ENCODE peak calls at places on chromosomes 6 and 20, in eight cellular contexts. Z is fibroblast of lung, R is uterus, M is cardiac muscle cell, A is HepG2, T is lower lobe of right lung, C is HCT116, E is lung. I is an unnamed sample.

GRCh38 chr6:142874676-142875075 is 70.3 kb downstream of the HIVEP2 start:
- DNase-seq in Z (no peak), R (no peak), M (no peak), A (peak; percentile 55), T (no peak), C (no peak), E (no peak), I (no peak)

GRCh38 chr6:163793584-163793983 is 379.1 kb downstream of the QKI start:
- DNase-seq in Z (peak; percentile 94), R (no peak), M (no peak), A (peak; percentile 10), T (no peak), C (peak; percentile 0), E (no peak), I (no peak)

GRCh38 chr20:58228484-58229197 is at the start of gene ANKRD60:
- DNase-seq in Z (peak; percentile 78), R (no peak), M (peak; percentile 61), A (no peak), T (no peak), C (no peak), E (no peak), I (no peak)

GRCh38 chr20:47502801-47503239 is 1.1 kb downstream of the NCOA3 start:
- DNase-seq in Z (peak; percentile 47), R (no peak), M (peak; percentile 36), A (peak; percentile 52), T (no peak), C (no peak), E (no peak), I (peak; percentile 5)

GRCh38 chr6:84137051-84137375 is 90.4 kb downstream of the CEP162 start:
- DNase-seq in Z (peak; percentile 43), R (no peak), M (no peak), A (no peak), T (no peak), C (peak; percentile 43), E (no peak), I (no peak)

GRCh38 chr6:148884461-148884860 is 137.6 kb downstream of the UST start:
- DNase-seq in Z (no peak), R (no peak), M (no peak), A (no peak), T (no peak), C (no peak), E (no peak), I (peak; percentile 79)

GRCh38 chr20:59737816-59738215 is 133.5 kb downstream of the PHACTR3 start:
- DNase-seq in Z (no peak), R (no peak), M (no peak), A (no peak), T (no peak), C (no peak), E (no peak), I (no peak)

GRCh38 chr20:57038608-57039440 is 227.6 kb downstream of the BMP7 start:
- DNase-seq in Z (no peak), R (no peak), M (no peak), A (no peak), T (no peak), C (no peak), E (no peak), I (no peak)

GRCh38 chr6:112037783-112038216 is 16.1 kb upstream of the CCN6 start:
- DNase-seq in Z (peak; percentile 98), R (peak; percentile 89), M (no peak), A (no peak), T (no peak), C (no peak), E (no peak), I (peak; percentile 23)

GRCh38 chr6:166910601-166911000 is 45.7 kb downstream of the RNASET2 start:
- DNase-seq in Z (peak; percentile 64), R (no peak), M (no peak), A (no peak), T (no peak), C (no peak), E (no peak), I (no peak)

GRCh38 chr6:68087399-68088133 is 547.5 kb upstream of the ADGRB3 start:
- DNase-seq in Z (no peak), R (no peak), M (no peak), A (no peak), T (no peak), C (no peak), E (no peak), I (no peak)

GRCh38 chr20:31868853-31869672 is 1.3 kb downstream of the DUSP15 start:
- DNase-seq in Z (no peak), R (no peak), M (no peak), A (no peak), T (no peak), C (no peak), E (no peak), I (no peak)

GRCh38 chr20:20079102-20079784 is 26.9 kb downstream of the CFAP61 start:
- DNase-seq in Z (no peak), R (no peak), M (no peak), A (peak; percentile 16), T (no peak), C (no peak), E (no peak), I (no peak)

GRCh38 chr6:23349521-23350147 is 776.4 kb upstream of the NRSN1 start:
- DNase-seq in Z (peak; percentile 86), R (no peak), M (no peak), A (no peak), T (no peak), C (peak; percentile 12), E (no peak), I (no peak)

DNA sequence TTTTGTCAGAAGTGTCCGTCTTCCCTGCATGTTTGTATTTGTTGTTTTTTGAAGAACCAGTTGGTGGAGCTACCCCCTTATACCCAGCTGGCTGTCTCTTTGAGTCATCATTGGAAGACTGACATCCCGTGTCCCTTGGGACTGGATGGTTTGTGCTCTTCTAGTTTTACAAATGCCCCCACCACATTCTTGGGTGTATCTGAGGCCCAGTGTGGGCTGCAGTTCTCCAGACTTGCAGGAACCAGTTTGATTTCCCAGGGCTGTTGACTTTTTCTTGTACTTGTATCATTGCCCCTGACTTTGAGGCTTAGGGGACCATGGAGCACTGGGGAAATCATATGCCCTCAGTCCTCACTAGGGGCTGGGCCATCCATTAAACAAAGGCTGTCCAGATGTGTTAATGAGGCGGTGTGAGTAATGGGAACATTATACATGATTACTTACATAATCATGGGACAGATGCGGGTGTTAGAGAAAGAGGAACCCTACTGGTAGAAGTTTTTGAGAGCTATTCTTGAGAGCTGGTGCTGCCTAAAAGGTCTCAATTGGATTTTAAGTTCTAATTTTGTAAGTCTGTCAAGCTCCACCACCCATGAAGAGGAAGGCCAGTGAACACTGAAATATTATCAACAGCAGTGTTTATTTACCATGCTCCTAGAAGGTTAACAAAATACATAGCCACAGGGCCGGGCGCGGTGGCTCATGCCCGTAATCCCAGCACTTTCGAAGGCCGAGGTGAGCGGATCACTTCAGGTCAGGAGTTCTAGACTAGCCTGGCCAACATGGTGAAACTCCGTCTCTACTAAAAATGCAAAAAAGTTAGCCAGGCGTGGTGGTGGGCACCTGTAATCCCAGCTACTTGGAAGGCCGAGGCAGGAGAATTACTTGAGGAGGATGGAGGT is 8.5 kb downstream of the JARID2 start:
- DNase-seq in Z (no peak), R (no peak), M (no peak), A (peak; percentile 48), T (no peak), C (no peak), E (no peak), I (peak; percentile 65)
- TF ChIP-seq CTCF in Z (no peak), R (no peak), M (no peak), A (peak; percentile 66), T (no peak), C (no peak), E (no peak), I (no peak)

GRCh38 chr6:81026041-81026553 is 726.4 kb downstream of the TENT5A start:
- DNase-seq in Z (no peak), R (no peak), M (no peak), A (no peak), T (no peak), C (no peak), E (no peak), I (no peak)
- H3K9me3 ChIP-seq in Z (no peaks in the 10 kb centered on the region), R (no peaks in the 10 kb centered on the region), M (no peaks in the 10 kb centered on the region), A (peaks cover 65% of the 10 kb centered on the region), T (no peaks in the 10 kb centered on the region), C (peaks cover 15% of the 10 kb centered on the region), E (peaks cover 4% of the 10 kb centered on the region), I (no peaks in the 10 kb centered on the region)

GRCh38 chr6:24851086-24851485 is 52.4 kb upstream of the ARMH2 start:
- DNase-seq in Z (no peak), R (no peak), M (no peak), A (no peak), T (no peak), C (no peak), E (no peak), I (peak; percentile 50)

GRCh38 chr6:24856954-24857670 is 58.4 kb upstream of the ARMH2 start:
- DNase-seq in Z (no peak), R (no peak), M (peak; percentile 21), A (no peak), T (no peak), C (no peak), E (no peak), I (peak; percentile 66)

GRCh38 chr6:24856246-24856599 is 57.5 kb upstream of the ARMH2 start:
- DNase-seq in Z (no peak), R (no peak), M (no peak), A (no peak), T (no peak), C (no peak), E (no peak), I (no peak)

GRCh38 chr6:24855389-24856245 is 56.9 kb upstream of the ARMH2 start:
- DNase-seq in Z (peak; percentile 62), R (peak; percentile 72), M (peak; percentile 80), A (peak; percentile 60), T (peak; percentile 68), C (peak; percentile 54), E (peak; percentile 56), I (peak; percentile 68)

DNA sequence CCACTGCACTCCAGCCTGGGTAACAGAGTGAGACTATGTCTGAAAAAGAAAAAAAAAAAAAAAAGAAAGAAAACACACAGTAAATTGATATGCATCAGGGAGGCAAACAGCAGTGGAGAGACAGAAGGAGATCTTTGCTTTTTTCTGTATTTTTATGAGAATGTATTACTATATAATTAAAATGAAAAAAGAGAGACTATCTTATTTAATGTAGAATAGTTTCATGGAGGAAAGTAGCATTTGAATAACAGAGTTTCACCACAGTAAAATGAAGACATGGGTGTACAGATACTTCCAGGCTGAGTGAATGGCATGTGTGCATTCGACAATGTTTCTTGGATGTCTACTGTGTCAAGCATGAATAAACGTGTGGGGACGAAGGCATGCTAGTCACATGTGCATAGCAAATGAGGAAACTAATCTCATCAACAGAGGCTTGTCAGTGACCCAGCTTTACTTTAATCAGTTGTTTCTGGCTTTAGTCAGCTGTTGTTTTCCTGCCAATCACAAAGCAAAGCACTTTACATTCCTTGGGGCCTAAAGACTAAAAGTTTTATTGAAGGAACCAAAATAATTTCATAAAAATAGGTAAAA is 55.5 kb upstream of the ARMH2 start:
- DNase-seq in Z (no peak), R (no peak), M (no peak), A (no peak), T (no peak), C (no peak), E (no peak), I (no peak)
- TF ChIP-seq CTCF in Z (no peak), R (no peak), M (no peak), A (no peak), T (no peak), C (no peak), E (no peak), I (no peak)

DNA sequence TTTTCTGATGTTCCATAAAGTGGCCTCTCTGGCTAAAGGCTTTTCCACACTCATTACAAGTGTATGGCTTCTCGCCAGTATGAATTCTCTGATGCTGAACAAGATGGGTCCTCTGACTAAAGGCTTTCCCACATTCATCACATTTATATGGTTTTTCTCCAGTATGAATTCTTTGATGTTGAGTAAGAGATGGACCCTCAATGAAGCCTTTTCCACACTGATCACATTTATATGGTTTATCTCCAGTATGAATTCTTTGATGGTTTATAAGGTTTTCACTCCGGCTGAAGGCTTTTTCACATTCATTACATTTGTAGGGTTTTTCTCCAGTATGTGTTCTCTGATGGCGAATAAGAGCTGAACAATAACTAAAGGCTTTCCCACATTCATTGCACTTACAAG is 20.4 kb downstream of the ZNF184 start:
- DNase-seq in Z (peak; percentile 11), R (no peak), M (no peak), A (no peak), T (no peak), C (no peak), E (no peak), I (no peak)
- H3K9me3 ChIP-seq in Z (peaks cover 8% of the 10 kb centered on the region), R (no peaks in the 10 kb centered on the region), M (peaks cover 11% of the 10 kb centered on the region), A (peaks cover 100% of the 10 kb centered on the region), T (peaks cover 98% of the 10 kb centered on the region), C (peaks cover 65% of the 10 kb centered on the region), E (peaks cover 46% of the 10 kb centered on the region), I (peaks cover 5% of the 10 kb centered on the region)